ENCODE peak calls at places on chromosome 14, in four cellular contexts. T is choroid plexus epithelial cell, O is A549, P is right cardiac atrium. U is an unnamed sample.

GRCh38 chr14:48614003-48614402 is 938.6 kb upstream of the MDGA2 start:
- DNase-seq in T (peak; percentile 1), O (no peak), P (no peak), U (no peak)

GRCh38 chr14:65109357-65109756 is 7.0 kb upstream of the MAX start:
- DNase-seq in O (no peak), P (no peak), T (no peak), U (no peak)

GRCh38 chr14:86961106-86961716 is 1031.8 kb downstream of the GALC start:
- DNase-seq in P (no peak), T (no peak), O (no peak), U (peak; percentile 32)

GRCh38 chr14:68248481-68249255 is 429.1 kb downstream of the RAD51B start:
- DNase-seq in T (peak; percentile 88), P (peak; percentile 69), O (peak; percentile 61), U (peak; percentile 87)

GRCh38 chr14:20757963-20758362 is 10.2 kb upstream of the EDDM3B start:
- DNase-seq in O (no peak), P (peak; percentile 55), T (no peak), U (no peak)

GRCh38 chr14:57982802-57983201 is 116.9 kb upstream of the SLC35F4 start:
- DNase-seq in O (no peak), P (peak; percentile 64), T (no peak), U (no peak)

GRCh38 chr14:57066887-57067513 is 201.7 kb downstream of the EXOC5 start:
- DNase-seq in T (peak; percentile 36), O (peak; percentile 13), P (peak; percentile 71), U (peak; percentile 16)

GRCh38 chr14:28651148-28651547 is 115.4 kb upstream of the FOXG1 start:
- DNase-seq in O (no peak), P (no peak), T (peak; percentile 78), U (peak; percentile 92)

GRCh38 chr14:92654206-92654901 is 94.1 kb downstream of the LGMN start:
- DNase-seq in O (no peak), P (no peak), T (no peak), U (no peak)

GRCh38 chr14:58751788-58752187 is 114.0 kb downstream of the DACT1 start:
- DNase-seq in T (no peak), P (peak; percentile 54), O (no peak), U (no peak)

DNA sequence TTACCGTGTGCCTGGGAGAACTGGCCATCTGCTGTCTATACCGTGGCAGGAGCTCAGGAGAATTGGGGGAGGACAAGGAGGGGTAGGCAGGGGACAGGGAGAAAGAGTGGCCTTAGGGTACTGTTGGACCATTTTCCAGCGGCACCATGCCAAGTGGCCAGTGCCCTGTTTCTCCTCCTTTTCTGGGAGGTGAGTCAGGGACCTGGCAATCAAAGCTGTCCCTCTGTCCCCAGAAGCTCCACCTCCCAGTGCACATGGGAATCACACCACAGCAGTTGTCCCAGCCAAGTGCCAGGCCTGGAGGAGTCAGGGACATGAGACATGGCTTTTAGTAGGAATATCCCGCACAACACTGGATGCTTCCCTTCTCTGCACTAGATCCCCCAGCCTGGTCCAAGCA is 118.0 kb downstream of the GCH1 start:
- DNase-seq in P (peak; percentile 82), T (no peak), O (no peak), U (no peak)
- H3K4me3 ChIP-seq in P (no peak overlapping the region), T (no peak overlapping the region), O (no peak overlapping the region), U (no peak overlapping the region)

GRCh38 chr14:76953196-76953945 is 75.1 kb downstream of the IRF2BPL start:
- DNase-seq in P (peak; percentile 89), T (peak; percentile 86), O (peak; percentile 90), U (peak; percentile 76)
- H3K4me3 ChIP-seq in P (no peak overlapping the region), T (peak overlapping the region; percentile 36), O (peak overlapping the region; percentile 16), U (peak overlapping the region; percentile 9)

DNA sequence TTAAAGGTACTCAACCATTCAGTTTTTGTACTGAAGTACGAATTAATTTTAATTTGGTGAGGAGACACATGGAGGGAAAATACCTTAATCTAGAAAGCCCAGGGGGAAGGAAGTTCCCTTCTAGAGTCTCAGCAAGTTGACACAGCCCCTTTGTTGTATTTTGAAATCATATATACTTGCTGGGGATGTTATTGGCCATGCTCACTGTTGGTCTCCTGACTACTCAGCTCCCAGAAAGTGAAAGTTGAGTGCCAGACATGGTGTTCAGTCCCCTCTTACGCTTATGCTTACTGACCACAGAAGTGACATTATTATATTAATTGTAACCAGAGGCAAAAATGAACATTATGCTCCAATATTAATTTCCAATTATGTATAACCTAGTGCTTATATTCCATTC is 28.1 kb downstream of the ARF6 start:
- DNase-seq in O (no peak), T (no peak), P (no peak), U (no peak)
- H3K4me3 ChIP-seq in O (no peak overlapping the region), T (no peak overlapping the region), P (no peak overlapping the region), U (no peak overlapping the region)

GRCh38 chr14:74083161-74083560 is 1.1 kb downstream of the ALDH6A1 start:
- DNase-seq in T (no peak), O (no peak), P (no peak), U (no peak)
- H3K4me3 ChIP-seq in T (peak overlapping the region; percentile 8), O (peak overlapping the region; percentile 79), P (no peak overlapping the region), U (peak overlapping the region; percentile 90)

DNA sequence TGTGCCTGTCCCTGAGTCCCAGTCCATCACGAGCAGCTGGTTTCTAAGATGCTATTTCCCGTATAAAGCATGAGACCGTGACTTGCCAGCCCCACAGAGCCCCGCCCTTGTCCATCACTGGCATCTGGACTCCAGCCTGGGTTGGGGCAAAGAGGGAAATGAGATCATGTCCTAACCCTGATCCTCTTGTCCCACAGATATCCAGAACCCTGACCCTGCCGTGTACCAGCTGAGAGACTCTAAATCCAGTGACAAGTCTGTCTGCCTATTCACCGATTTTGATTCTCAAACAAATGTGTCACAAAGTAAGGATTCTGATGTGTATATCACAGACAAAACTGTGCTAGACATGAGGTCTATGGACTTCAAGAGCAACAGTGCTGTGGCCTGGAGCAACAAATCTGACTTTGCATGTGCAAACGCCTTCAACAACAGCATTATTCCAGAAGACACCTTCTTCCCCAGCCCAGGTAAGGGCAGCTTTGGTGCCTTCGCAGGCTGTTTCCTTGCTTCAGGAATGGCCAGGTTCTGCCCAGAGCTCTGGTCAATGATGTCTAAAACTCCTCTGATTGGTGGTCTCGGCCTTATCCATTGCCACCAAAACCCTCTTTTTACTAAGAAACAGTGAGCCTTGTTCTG is 41.6 kb downstream of the DAD1 start:
- DNase-seq in O (no peak), T (no peak), P (peak; percentile 74), U (no peak)
- H3K4me3 ChIP-seq in O (no peak overlapping the region), T (no peak overlapping the region), P (no peak overlapping the region), U (no peak overlapping the region)

GRCh38 chr14:105247715-105248367 is 492 bp upstream of the BTBD6 start:
- DNase-seq in O (no peak), T (no peak), P (peak; percentile 63), U (no peak)

GRCh38 chr14:105250008-105250366 is 1.7 kb downstream of the BTBD6 start:
- DNase-seq in O (no peak), T (no peak), P (no peak), U (no peak)

GRCh38 chr14:105247026-105247425 is 1.3 kb upstream of the BTBD6 start:
- DNase-seq in O (no peak), P (no peak), T (no peak), U (no peak)

GRCh38 chr14:105249175-105250007 is 1.1 kb downstream of the BTBD6 start:
- DNase-seq in P (peak; percentile 73), T (peak; percentile 50), O (no peak), U (no peak)

GRCh38 chr14:105248368-105249174 is at the start of gene BTBD6:
- DNase-seq in O (peak; percentile 85), P (peak; percentile 95), T (peak; percentile 87), U (peak; percentile 75)
- H3K4me3 ChIP-seq in O (peak within 1 kb of the TSS; percentile 80), P (peak within 1 kb of the TSS; percentile 87), T (peak within 1 kb of the TSS; percentile 69), U (peak within 1 kb of the TSS; percentile 63)

DNA sequence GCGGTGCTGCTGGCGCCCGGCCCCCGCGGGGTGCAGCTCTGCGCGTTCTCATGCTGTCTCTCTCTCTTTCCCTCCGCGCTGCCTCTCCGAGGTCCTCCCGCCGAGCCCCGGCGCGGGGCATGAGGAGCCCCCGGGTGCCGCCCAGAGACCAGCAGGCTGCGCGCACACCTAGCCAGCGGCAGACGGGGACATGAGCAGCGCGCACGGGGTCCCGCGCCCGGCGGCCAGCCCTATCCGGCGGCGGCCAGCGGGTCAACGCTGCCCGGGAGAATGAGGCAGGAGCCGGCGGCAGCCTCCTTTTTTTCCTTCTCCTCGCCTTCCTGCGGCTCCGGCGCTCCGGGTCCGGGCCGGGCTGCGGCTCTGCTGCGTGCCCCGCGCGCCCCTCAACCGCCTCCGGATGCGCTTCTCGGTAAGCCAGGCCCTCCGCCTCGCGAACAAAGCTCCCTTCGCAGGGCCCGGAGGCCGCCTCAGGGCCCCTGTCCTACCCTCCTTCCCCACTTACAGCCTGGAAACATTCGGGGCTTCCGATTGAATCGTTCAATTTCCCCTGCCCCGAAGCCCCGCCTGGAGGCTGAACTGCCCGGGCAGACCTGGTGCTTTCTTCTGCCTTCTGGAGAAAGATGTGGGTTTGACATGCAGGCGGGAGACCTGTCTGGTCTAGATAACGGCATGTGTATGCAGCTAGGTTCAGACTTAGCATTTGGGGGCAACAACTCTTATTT is at the start of gene TUNAR:
- DNase-seq in P (no peak), T (no peak), O (no peak), U (no peak)
- H3K4me3 ChIP-seq in P (peak within 1 kb of the TSS; percentile 4), T (no peak within 1 kb of the TSS), O (no peak within 1 kb of the TSS), U (no peak within 1 kb of the TSS)

DNA sequence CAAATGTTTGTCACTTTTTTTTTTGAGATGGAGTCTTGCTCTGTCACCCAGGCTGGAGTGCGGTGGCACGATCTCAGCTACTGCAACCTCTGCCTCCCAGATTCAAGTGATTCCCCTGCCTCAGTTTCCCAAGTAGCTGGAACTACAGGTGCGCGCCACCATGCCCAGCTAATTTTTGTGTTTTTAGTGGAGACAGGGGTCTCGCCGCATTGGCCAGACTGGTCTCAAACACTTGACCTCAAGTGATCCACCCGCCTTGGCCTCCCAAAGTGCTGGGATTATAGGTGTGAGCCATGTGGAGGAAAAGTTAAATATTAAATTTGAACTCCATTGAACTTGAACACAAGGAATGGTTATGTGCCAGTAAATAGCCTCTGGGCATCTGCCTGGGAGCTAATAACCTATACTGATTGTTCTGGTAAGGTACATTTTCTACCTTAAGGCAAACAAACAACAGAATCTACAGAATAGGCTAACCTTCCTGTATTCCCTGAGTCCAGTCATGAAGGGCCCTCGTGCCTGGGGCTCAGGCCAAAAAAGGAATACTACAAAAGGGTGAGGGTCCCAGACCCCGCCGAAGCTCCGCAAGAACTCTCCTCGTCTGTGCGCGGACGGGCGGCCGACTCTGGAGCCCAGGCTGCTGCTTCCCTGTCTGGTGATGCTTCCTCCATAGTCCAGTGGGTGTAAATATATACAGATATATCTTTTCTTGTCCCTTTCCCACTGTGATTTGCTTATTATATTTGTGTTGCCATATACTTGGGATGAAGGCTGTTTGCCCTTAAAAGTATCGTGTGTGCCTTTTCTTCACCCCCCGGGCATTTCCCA is 74.0 kb upstream of the EIF5 start:
- DNase-seq in T (no peak), P (peak; percentile 65), O (no peak), U (no peak)
- H3K4me3 ChIP-seq in T (peak overlapping the region; percentile 62), P (peak overlapping the region; percentile 62), O (peak overlapping the region; percentile 45), U (peak overlapping the region; percentile 69)

DNA sequence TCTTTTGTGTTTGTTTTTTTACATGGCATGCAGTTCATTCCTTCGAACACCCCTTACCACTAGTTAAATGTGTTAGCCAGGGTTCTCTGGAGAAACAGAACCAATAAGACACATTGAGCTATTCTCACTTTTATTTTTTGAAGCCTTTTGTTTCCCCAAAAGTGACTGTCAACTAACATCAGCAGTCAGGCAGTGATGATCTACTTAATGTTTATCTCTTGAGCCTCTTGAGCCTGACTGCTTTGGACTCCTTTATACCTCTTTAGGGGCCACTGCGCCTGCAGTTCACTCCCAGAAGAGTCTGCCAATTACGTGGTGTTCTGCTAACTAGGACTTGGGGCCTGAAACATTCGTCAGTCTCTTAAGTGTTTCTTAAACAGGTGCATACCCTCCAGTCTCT is 163.7 kb upstream of the FLRT2 start:
- DNase-seq in P (no peak), O (no peak), T (no peak), U (no peak)
- H3K4me3 ChIP-seq in P (no peak overlapping the region), O (no peak overlapping the region), T (no peak overlapping the region), U (no peak overlapping the region)

U was measured in fibroblast of mammary gland.